ENCODE peak calls at places on chromosome 3, in seven cellular contexts. One of them, this sample, is unnamed.

GRCh38 chr3:120908030-120908802 is at the start of gene STXBP5L:
- DNase-seq in WTC11: peak; percentile 99
- DNase-seq in endothelial cell of umbilical vein: peak; percentile 83
- DNase-seq in HCT116: peak; percentile 27
- DNase-seq in K562: peak; percentile 82
- DNase-seq in A549: peak; percentile 71
- DNase-seq in GM12878: no peak
- DNase-seq in this sample: peak; percentile 92

GRCh38 chr3:113575191-113575590 is 42.8 kb downstream of the SIDT1 start:
- DNase-seq in WTC11: no peak
- DNase-seq in endothelial cell of umbilical vein: no peak
- DNase-seq in HCT116: no peak
- DNase-seq in K562: no peak
- DNase-seq in A549: peak; percentile 59
- DNase-seq in GM12878: no peak
- DNase-seq in this sample: no peak

GRCh38 chr3:148208975-148209374 is 488.7 kb upstream of the AGTR1 start:
- DNase-seq in WTC11: no peak
- DNase-seq in endothelial cell of umbilical vein: no peak
- DNase-seq in HCT116: no peak
- DNase-seq in K562: no peak
- DNase-seq in A549: no peak
- DNase-seq in GM12878: no peak
- DNase-seq in this sample: no peak

GRCh38 chr3:128006061-128006470 is 46.2 kb upstream of the SEC61A1 start:
- DNase-seq in WTC11: peak; percentile 41
- DNase-seq in endothelial cell of umbilical vein: no peak
- DNase-seq in HCT116: no peak
- DNase-seq in K562: no peak
- DNase-seq in A549: no peak
- DNase-seq in GM12878: no peak
- DNase-seq in this sample: no peak

GRCh38 chr3:156818890-156819289 is 7.3 kb upstream of the LEKR1 start:
- DNase-seq in WTC11: no peak
- DNase-seq in endothelial cell of umbilical vein: peak; percentile 80
- DNase-seq in HCT116: peak; percentile 59
- DNase-seq in K562: peak; percentile 32
- DNase-seq in A549: peak; percentile 54
- DNase-seq in GM12878: no peak
- DNase-seq in this sample: no peak

GRCh38 chr3:5136619-5137429 is 14.7 kb downstream of the ARL8B start:
- DNase-seq in WTC11: no peak
- DNase-seq in endothelial cell of umbilical vein: peak; percentile 19
- DNase-seq in HCT116: no peak
- DNase-seq in K562: peak; percentile 55
- DNase-seq in A549: peak; percentile 48
- DNase-seq in GM12878: no peak
- DNase-seq in this sample: peak; percentile 37

GRCh38 chr3:21620511-21621395 is 130.3 kb downstream of the ZNF385D start:
- DNase-seq in WTC11: no peak
- DNase-seq in endothelial cell of umbilical vein: no peak
- DNase-seq in HCT116: no peak
- DNase-seq in K562: no peak
- DNase-seq in A549: no peak
- DNase-seq in GM12878: no peak
- DNase-seq in this sample: no peak

GRCh38 chr3:58989173-58989572 is 60.7 kb downstream of the CFAP20DC start:
- DNase-seq in WTC11: no peak
- DNase-seq in endothelial cell of umbilical vein: peak; percentile 60
- DNase-seq in HCT116: no peak
- DNase-seq in K562: no peak
- DNase-seq in A549: no peak
- DNase-seq in GM12878: no peak
- DNase-seq in this sample: no peak

GRCh38 chr3:42190701-42191442 is 75.1 kb downstream of the CCK start:
- DNase-seq in WTC11: peak; percentile 76
- DNase-seq in endothelial cell of umbilical vein: peak; percentile 77
- DNase-seq in HCT116: peak; percentile 41
- DNase-seq in K562: peak; percentile 84
- DNase-seq in A549: peak; percentile 61
- DNase-seq in GM12878: no peak
- DNase-seq in this sample: peak; percentile 67

GRCh38 chr3:112633757-112634156 is 7.2 kb downstream of the CCDC80 start:
- DNase-seq in WTC11: no peak
- DNase-seq in endothelial cell of umbilical vein: peak; percentile 56
- DNase-seq in HCT116: no peak
- DNase-seq in K562: no peak
- DNase-seq in A549: no peak
- DNase-seq in GM12878: no peak
- DNase-seq in this sample: no peak

GRCh38 chr3:129483870-129484269 is 43.8 kb downstream of the IFT122 start:
- DNase-seq in WTC11: no peak
- DNase-seq in endothelial cell of umbilical vein: no peak
- DNase-seq in HCT116: no peak
- DNase-seq in K562: no peak
- DNase-seq in A549: no peak
- DNase-seq in GM12878: no peak
- DNase-seq in this sample: no peak

GRCh38 chr3:42036483-42036823 is 54.7 kb upstream of the TRAK1 start:
- DNase-seq in WTC11: no peak
- DNase-seq in endothelial cell of umbilical vein: peak; percentile 92
- DNase-seq in HCT116: no peak
- DNase-seq in K562: peak; percentile 58
- DNase-seq in A549: peak; percentile 62
- DNase-seq in GM12878: no peak
- DNase-seq in this sample: peak; percentile 44

GRCh38 chr3:184496933-184497332 is 64.7 kb upstream of the EPHB3 start:
- DNase-seq in WTC11: no peak
- DNase-seq in endothelial cell of umbilical vein: no peak
- DNase-seq in HCT116: no peak
- DNase-seq in K562: no peak
- DNase-seq in A549: no peak
- DNase-seq in GM12878: no peak
- DNase-seq in this sample: no peak

GRCh38 chr3:95923496-95924210 is 890.7 kb upstream of the EPHA6 start:
- DNase-seq in WTC11: no peak
- DNase-seq in endothelial cell of umbilical vein: peak; percentile 78
- DNase-seq in HCT116: no peak
- DNase-seq in K562: peak; percentile 14
- DNase-seq in A549: peak; percentile 32
- DNase-seq in GM12878: no peak
- DNase-seq in this sample: no peak

GRCh38 chr3:90026406-90026805 is 919.0 kb downstream of the EPHA3 start:
- DNase-seq in WTC11: no peak
- DNase-seq in endothelial cell of umbilical vein: no peak
- DNase-seq in HCT116: no peak
- DNase-seq in K562: no peak
- DNase-seq in A549: no peak
- DNase-seq in GM12878: no peak
- DNase-seq in this sample: no peak

GRCh38 chr3:11362600-11362999 is 90.4 kb downstream of the ATG7 start:
- DNase-seq in WTC11: no peak
- DNase-seq in endothelial cell of umbilical vein: no peak
- DNase-seq in HCT116: no peak
- DNase-seq in K562: no peak
- DNase-seq in A549: no peak
- DNase-seq in GM12878: no peak
- DNase-seq in this sample: peak; percentile 62

GRCh38 chr3:71039332-71039731 is 544.2 kb downstream of the FOXP1 start:
- DNase-seq in WTC11: no peak
- DNase-seq in endothelial cell of umbilical vein: no peak
- DNase-seq in HCT116: no peak
- DNase-seq in K562: no peak
- DNase-seq in A549: no peak
- DNase-seq in GM12878: no peak
- DNase-seq in this sample: no peak

GRCh38 chr3:123305192-123305591 is 103.4 kb downstream of the SEC22A start:
- DNase-seq in WTC11: no peak
- DNase-seq in endothelial cell of umbilical vein: no peak
- DNase-seq in HCT116: no peak
- DNase-seq in K562: no peak
- DNase-seq in A549: no peak
- DNase-seq in GM12878: no peak
- DNase-seq in this sample: no peak

GRCh38 chr3:186536883-186537553 is 7.2 kb downstream of the CRYGS start:
- DNase-seq in WTC11: no peak
- DNase-seq in endothelial cell of umbilical vein: peak; percentile 13
- DNase-seq in HCT116: no peak
- DNase-seq in K562: peak; percentile 18
- DNase-seq in A549: no peak
- DNase-seq in GM12878: no peak
- DNase-seq in this sample: no peak

GRCh38 chr3:52225452-52226228 is at the start of gene TLR9:
- DNase-seq in WTC11: no peak
- DNase-seq in endothelial cell of umbilical vein: no peak
- DNase-seq in HCT116: no peak
- DNase-seq in K562: no peak
- DNase-seq in A549: no peak
- DNase-seq in GM12878: peak; percentile 71
- DNase-seq in this sample: no peak

GRCh38 chr3:5264093-5264610 is 76.6 kb downstream of the EDEM1 start:
- DNase-seq in WTC11: no peak
- DNase-seq in endothelial cell of umbilical vein: no peak
- DNase-seq in HCT116: no peak
- DNase-seq in K562: no peak
- DNase-seq in A549: peak; percentile 11
- DNase-seq in GM12878: no peak
- DNase-seq in this sample: no peak

GRCh38 chr3:66620185-66620803 is 119.5 kb upstream of the LRIG1 start:
- DNase-seq in WTC11: no peak
- DNase-seq in endothelial cell of umbilical vein: no peak
- DNase-seq in HCT116: no peak
- DNase-seq in K562: no peak
- DNase-seq in A549: no peak
- DNase-seq in GM12878: no peak
- DNase-seq in this sample: no peak

GRCh38 chr3:21463319-21463718 is 287.7 kb downstream of the ZNF385D start:
- DNase-seq in WTC11: no peak
- DNase-seq in endothelial cell of umbilical vein: no peak
- DNase-seq in HCT116: no peak
- DNase-seq in K562: no peak
- DNase-seq in A549: no peak
- DNase-seq in GM12878: no peak
- DNase-seq in this sample: no peak

GRCh38 chr3:184325715-184326114 is 11.3 kb downstream of the EIF4G1 start:
- DNase-seq in WTC11: no peak
- DNase-seq in endothelial cell of umbilical vein: no peak
- DNase-seq in HCT116: no peak
- DNase-seq in K562: no peak
- DNase-seq in A549: no peak
- DNase-seq in GM12878: no peak
- DNase-seq in this sample: peak; percentile 5

GRCh38 chr3:59451041-59451763 is 401.4 kb upstream of the CFAP20DC start:
- DNase-seq in WTC11: no peak
- DNase-seq in endothelial cell of umbilical vein: no peak
- DNase-seq in HCT116: no peak
- DNase-seq in K562: no peak
- DNase-seq in A549: no peak
- DNase-seq in GM12878: peak; percentile 97
- DNase-seq in this sample: no peak

GRCh38 chr3:128849776-128850542 is 29.5 kb upstream of the ACAD9 start:
- DNase-seq in WTC11: no peak
- DNase-seq in endothelial cell of umbilical vein: no peak
- DNase-seq in HCT116: no peak
- DNase-seq in K562: peak; percentile 46
- DNase-seq in A549: peak; percentile 9
- DNase-seq in GM12878: no peak
- DNase-seq in this sample: peak; percentile 83

GRCh38 chr3:25257026-25257425 is 171.0 kb upstream of the RARB start:
- DNase-seq in WTC11: no peak
- DNase-seq in endothelial cell of umbilical vein: no peak
- DNase-seq in HCT116: no peak
- DNase-seq in K562: no peak
- DNase-seq in A549: no peak
- DNase-seq in GM12878: no peak
- DNase-seq in this sample: no peak

DNA sequence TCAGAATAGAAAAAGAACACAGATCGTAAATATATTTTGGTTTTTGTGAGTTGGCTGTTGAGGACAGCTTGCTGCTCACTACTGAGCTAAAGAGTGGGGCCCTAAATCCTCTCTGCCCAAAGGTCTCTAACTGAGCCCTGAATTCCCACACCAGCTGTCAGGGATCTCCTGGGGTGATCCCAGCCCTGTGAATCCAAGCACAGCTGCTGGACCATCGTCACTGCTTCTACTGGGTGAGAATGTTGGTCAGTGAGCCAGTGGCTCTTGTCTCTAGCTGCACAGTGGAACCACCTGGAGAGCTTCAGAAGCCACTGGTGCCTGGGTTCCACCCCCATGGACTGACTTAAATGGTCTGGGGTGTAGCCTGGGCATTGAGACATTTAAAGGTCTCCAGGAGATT is 90.5 kb upstream of the IL12A start:
- DNase-seq in WTC11: peak; percentile 12
- DNase-seq in endothelial cell of umbilical vein: no peak
- DNase-seq in HCT116: no peak
- DNase-seq in K562: no peak
- DNase-seq in A549: no peak
- DNase-seq in GM12878: no peak
- DNase-seq in this sample: no peak
- TF ChIP-seq MAX in WTC11: no peak
- TF ChIP-seq MAX in endothelial cell of umbilical vein: no peak
- TF ChIP-seq MAX in HCT116: no peak
- TF ChIP-seq MAX in K562: no peak
- TF ChIP-seq MAX in A549: no peak
- TF ChIP-seq MAX in GM12878: no peak
- TF ChIP-seq MAX in this sample: no peak

GRCh38 chr3:18499256-18499655 is 74.1 kb upstream of the SATB1 start:
- DNase-seq in WTC11: no peak
- DNase-seq in endothelial cell of umbilical vein: no peak
- DNase-seq in HCT116: no peak
- DNase-seq in K562: no peak
- DNase-seq in A549: no peak
- DNase-seq in GM12878: peak; percentile 21
- DNase-seq in this sample: no peak
- TF ChIP-seq MAX in WTC11: no peak
- TF ChIP-seq MAX in endothelial cell of umbilical vein: no peak
- TF ChIP-seq MAX in HCT116: no peak
- TF ChIP-seq MAX in K562: no peak
- TF ChIP-seq MAX in A549: no peak
- TF ChIP-seq MAX in GM12878: no peak
- TF ChIP-seq MAX in this sample: no peak

DNA sequence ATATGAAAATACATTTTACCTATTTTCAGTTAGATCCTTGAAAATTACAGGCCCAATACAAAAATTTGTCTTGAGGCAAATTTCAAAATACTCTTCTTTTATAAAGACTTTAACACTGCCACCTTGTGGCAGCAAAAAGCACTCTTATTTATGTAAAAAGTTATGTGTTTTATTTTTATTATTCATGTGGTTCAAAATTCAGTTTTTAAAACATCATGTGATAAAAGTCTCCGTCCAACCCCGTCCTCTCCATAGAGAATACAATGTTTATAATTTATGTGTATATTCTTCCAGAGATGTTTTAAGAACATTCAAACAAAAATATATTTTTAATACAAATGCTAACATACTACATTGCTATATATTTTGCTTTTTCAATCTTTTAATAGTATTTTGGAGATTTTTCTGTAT is 36.9 kb upstream of the TRIM59 start:
- DNase-seq in WTC11: no peak
- DNase-seq in endothelial cell of umbilical vein: peak; percentile 44
- DNase-seq in HCT116: peak; percentile 18
- DNase-seq in K562: peak; percentile 67
- DNase-seq in A549: peak; percentile 57
- DNase-seq in GM12878: no peak
- DNase-seq in this sample: peak; percentile 27
- TF ChIP-seq MAX in WTC11: no peak
- TF ChIP-seq MAX in endothelial cell of umbilical vein: no peak
- TF ChIP-seq MAX in HCT116: no peak
- TF ChIP-seq MAX in K562: no peak
- TF ChIP-seq MAX in A549: no peak
- TF ChIP-seq MAX in GM12878: no peak
- TF ChIP-seq MAX in this sample: no peak

GRCh38 chr3:177778633-177779032 is 581.4 kb upstream of the TBL1XR1 start:
- DNase-seq in WTC11: no peak
- DNase-seq in endothelial cell of umbilical vein: peak; percentile 29
- DNase-seq in HCT116: no peak
- DNase-seq in K562: no peak
- DNase-seq in A549: no peak
- DNase-seq in GM12878: no peak
- DNase-seq in this sample: no peak
- TF ChIP-seq MAX in WTC11: no peak
- TF ChIP-seq MAX in endothelial cell of umbilical vein: no peak
- TF ChIP-seq MAX in HCT116: no peak
- TF ChIP-seq MAX in K562: no peak
- TF ChIP-seq MAX in A549: no peak
- TF ChIP-seq MAX in GM12878: no peak
- TF ChIP-seq MAX in this sample: no peak